ENCODE peak calls at places on chromosomes 6 and 20, in four cellular contexts. P is WTC11, M is K562, K is HepG2. Z is an unnamed sample.

GRCh38 chr6:149905911-149906371 is 8.0 kb upstream of the RAET1E start:
- DNase-seq in P (no peak), K (no peak), M (no peak), Z (no peak)

GRCh38 chr6:18214003-18214402 is 50.3 kb downstream of the DEK start:
- DNase-seq in M (no peak), P (no peak), K (no peak), Z (no peak)

GRCh38 chr6:129207832-129208231 is 324.9 kb downstream of the LAMA2 start:
- DNase-seq in K (no peak), M (no peak), P (no peak), Z (no peak)

GRCh38 chr20:23826541-23827018 is at the start of gene CST2:
- DNase-seq in K (no peak), M (no peak), P (no peak), Z (no peak)

GRCh38 chr6:41707565-41708200 is 27.7 kb downstream of the TFEB start:
- DNase-seq in P (no peak), M (no peak), K (no peak), Z (no peak)

GRCh38 chr6:22906091-22906549 is 336.8 kb downstream of the HDGFL1 start:
- DNase-seq in K (no peak), M (no peak), P (no peak), Z (peak; percentile 21)

GRCh38 chr6:17865798-17866725 is 121.4 kb downstream of the KIF13A start:
- DNase-seq in K (peak; percentile 53), M (no peak), P (no peak), Z (no peak)

GRCh38 chr20:13430346-13431002 is 208.3 kb downstream of the TASP1 start:
- DNase-seq in P (no peak), K (peak; percentile 92), M (no peak), Z (no peak)

GRCh38 chr20:19265646-19266374 is 53.4 kb downstream of the SLC24A3 start:
- DNase-seq in P (peak; percentile 69), K (peak; percentile 10), M (peak; percentile 22), Z (no peak)

GRCh38 chr6:148525453-148525852 is 182.8 kb downstream of the SASH1 start:
- DNase-seq in P (no peak), K (no peak), M (no peak), Z (no peak)

GRCh38 chr20:2210646-2211556 is 84.9 kb upstream of the TGM3 start:
- DNase-seq in P (no peak), K (no peak), M (no peak), Z (no peak)

GRCh38 chr6:106461084-106461483 is 100.6 kb downstream of the CRYBG1 start:
- DNase-seq in M (no peak), K (no peak), P (no peak), Z (no peak)

GRCh38 chr6:18307006-18307405 is 42.7 kb upstream of the DEK start:
- DNase-seq in M (no peak), P (no peak), K (no peak), Z (no peak)

GRCh38 chr6:44223471-44224153 is at the start of gene SLC29A1:
- DNase-seq in K (peak; percentile 74), M (peak; percentile 97), P (peak; percentile 87), Z (peak; percentile 89)

GRCh38 chr6:2938004-2938631 is 33.2 kb downstream of the SERPINB6 start:
- DNase-seq in K (no peak), M (no peak), P (no peak), Z (no peak)

GRCh38 chr6:2938632-2939083 is 32.7 kb downstream of the SERPINB6 start:
- DNase-seq in K (peak; percentile 90), P (no peak), M (no peak), Z (peak; percentile 30)

GRCh38 chr6:2937627-2938003 is 33.8 kb downstream of the SERPINB6 start:
- DNase-seq in K (no peak), M (no peak), P (no peak), Z (no peak)

GRCh38 chr6:2934057-2934456 is 30.9 kb upstream of the SERPINB9 start:
- DNase-seq in P (no peak), M (no peak), K (no peak), Z (no peak)

DNA sequence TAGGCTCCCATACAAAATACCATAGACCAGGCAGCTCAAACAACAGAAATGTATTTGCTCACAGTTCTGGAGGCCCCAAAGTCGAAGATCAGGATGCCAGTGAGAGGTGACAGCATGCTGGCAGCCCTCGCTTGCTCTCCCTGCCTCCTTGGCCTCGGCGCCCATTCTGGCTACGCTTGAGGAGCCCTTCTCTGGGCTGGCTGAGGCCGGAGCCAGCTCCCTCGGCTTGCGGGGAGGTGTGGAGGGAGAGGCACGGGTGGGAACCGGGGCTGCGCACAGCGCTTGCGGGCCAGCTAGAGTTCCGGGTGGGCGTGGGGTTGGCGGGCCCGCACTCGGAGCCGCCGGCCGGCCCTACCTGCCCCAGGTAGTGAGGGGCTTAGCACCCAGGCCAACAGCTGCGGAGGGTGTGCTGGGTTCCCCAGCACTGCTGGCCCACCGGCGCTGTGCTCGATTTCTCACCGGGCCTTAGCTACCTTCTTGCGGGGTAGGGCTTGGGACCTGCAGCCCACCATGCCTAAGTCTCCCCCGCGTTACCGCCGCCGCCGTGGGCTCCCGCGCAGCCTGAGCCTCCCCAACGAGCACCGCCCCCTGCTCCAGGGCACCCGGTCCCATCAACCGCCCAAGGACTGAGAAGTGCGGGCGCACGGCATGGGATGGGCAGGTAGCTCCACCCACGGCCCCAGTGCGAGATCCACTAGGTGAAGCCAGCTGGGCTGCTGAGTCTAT is 32.6 kb upstream of the SERPINB9 start:
- DNase-seq in P (no peak), K (no peak), M (no peak), Z (no peak)
- TF ChIP-seq ELF4 in P (no peak), K (no peak), M (no peak), Z (no peak)

GRCh38 chr20:56460459-56460858 is 8.0 kb upstream of the RTF2 start:
- DNase-seq in K (no peak), M (no peak), P (no peak), Z (no peak)
- TF ChIP-seq ELF4 in K (no peak), M (no peak), P (no peak), Z (no peak)

GRCh38 chr6:151388997-151389639 is 2.2 kb downstream of the ZBTB2 start:
- DNase-seq in K (no peak), P (no peak), M (no peak), Z (no peak)

GRCh38 chr6:151385177-151385576 is 6.2 kb downstream of the ZBTB2 start:
- DNase-seq in P (no peak), K (no peak), M (no peak), Z (no peak)

GRCh38 chr6:151389640-151390275 is 1.6 kb downstream of the ZBTB2 start:
- DNase-seq in K (peak; percentile 64), P (peak; percentile 28), M (peak; percentile 38), Z (peak; percentile 61)

GRCh38 chr6:151387175-151387574 is 4.2 kb downstream of the ZBTB2 start:
- DNase-seq in M (no peak), K (no peak), P (no peak), Z (no peak)

GRCh38 chr6:151387581-151387980 is 3.8 kb downstream of the ZBTB2 start:
- DNase-seq in P (no peak), M (no peak), K (no peak), Z (no peak)
- TF ChIP-seq ELF4 in P (no peak), M (no peak), K (no peak), Z (no peak)

DNA sequence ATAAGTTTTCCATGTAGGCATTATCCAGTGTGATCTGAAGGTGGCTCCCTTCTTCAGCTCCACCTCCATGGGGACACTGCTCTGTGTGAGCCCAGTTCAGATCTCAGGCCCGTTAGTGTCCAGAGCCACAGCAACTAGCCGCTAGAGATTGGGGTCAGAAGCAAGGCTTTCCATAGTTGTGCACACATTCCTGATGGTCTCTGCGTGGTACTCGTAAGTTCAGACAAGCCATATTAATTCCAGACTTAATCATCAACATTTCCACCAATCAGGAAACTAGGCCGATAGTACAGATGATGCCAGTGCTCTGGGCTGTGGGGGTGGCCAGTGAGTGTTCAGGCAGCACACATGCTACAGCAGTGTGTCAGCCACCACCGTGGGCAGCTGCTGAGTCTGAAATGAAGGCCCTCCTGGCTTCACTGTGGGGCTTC is 17.5 kb upstream of the SYNCRIP start:
- DNase-seq in P (no peak), K (peak; percentile 59), M (no peak), Z (peak; percentile 33)
- TF ChIP-seq ELF4 in P (no peak), K (no peak), M (no peak), Z (no peak)

GRCh38 chr20:8045946-8046345 is 26.4 kb upstream of the TMX4 start:
- DNase-seq in K (no peak), P (no peak), M (no peak), Z (no peak)

GRCh38 chr20:8049321-8049720 is 29.8 kb upstream of the TMX4 start:
- DNase-seq in M (no peak), P (no peak), K (no peak), Z (no peak)

DNA sequence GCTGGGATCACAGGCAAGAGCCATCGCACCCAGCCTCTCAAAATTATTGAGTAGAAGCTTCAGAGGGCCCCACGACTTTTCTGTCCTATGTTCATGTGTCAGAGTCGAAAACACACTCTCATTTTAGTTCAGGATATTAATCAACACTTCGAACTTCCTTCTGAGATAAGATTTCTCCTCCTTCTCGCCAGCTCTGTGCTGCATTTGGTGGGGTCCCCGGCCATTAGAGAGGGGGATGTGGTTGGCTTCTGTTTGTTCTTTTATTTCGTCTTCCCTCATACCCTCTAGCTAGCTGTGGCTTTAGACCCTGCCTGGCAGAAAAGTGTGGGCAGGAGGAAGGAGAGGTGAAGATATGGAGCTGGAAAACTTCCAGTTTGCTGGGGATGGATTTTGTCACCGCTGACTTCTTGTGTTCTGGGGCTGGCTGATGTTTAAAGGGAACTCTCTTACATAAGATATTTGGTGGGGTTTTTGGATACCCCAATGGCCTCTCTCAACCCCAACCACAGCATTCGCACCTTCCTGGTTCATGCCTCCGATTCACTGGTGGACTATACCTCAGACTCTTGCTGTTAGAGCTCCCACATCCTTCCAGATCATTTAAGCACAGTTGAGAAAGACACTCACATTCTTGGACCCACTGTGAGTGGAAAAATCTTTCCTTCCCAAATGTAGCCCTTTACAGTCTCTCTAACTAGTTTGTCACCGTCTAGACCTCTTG is 30.7 kb upstream of the TMX4 start:
- DNase-seq in M (no peak), K (no peak), P (no peak), Z (no peak)
- TF ChIP-seq ELF4 in M (no peak), K (no peak), P (no peak), Z (no peak)

DNA sequence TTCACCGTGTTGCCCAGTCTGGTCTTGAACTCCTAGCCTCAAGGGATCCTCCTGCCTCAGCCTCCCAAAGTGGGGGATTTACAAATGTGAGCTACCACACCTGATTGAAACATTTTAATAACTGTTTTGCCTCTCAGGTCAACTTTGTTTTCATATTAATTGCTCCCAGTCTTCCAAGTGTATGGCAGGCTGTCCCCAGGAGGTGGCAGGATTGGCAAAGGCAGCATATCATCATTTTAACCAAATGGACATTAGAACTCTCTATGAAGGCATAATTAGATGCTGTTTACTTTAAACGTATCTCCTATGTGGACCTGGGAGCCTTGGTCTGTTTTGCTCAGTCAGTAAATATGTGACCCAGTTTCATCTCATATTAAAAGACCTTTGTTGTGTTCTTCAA is 59.2 kb upstream of the CSE1L start:
- DNase-seq in P (no peak), K (peak; percentile 49), M (no peak), Z (peak; percentile 14)
- TF ChIP-seq ELF4 in P (no peak), K (no peak), M (no peak), Z (no peak)

GRCh38 chr6:32369678-32370077 is 2.0 kb downstream of the TSBP1 start:
- DNase-seq in M (no peak), K (no peak), P (no peak), Z (no peak)
- TF ChIP-seq ELF4 in M (no peak), K (no peak), P (no peak), Z (no peak)